ENCODE peak calls at places on chromosomes 5 and 9, in seven cellular contexts. C is mesenchymal stem cell, K is IMR-90, R is H1, A is neuronal stem cell, S is trophoblast cell, V is H9. D is an unnamed sample.

GRCh38 chr5:179258922-179259730 is 86.1 kb downstream of the ADAMTS2 start:
- DNase-seq in V (peak; percentile 24), A (no peak), R (peak; percentile 41), C (peak; percentile 92), S (no peak), K (peak; percentile 72), D (no peak)

GRCh38 chr5:42074353-42074752 is 149.3 kb downstream of the FBXO4 start:
- DNase-seq in K (no peak), A (no peak), S (no peak), R (no peak), C (no peak), V (no peak), D (no peak)

GRCh38 chr5:173534031-173534430 is 82.4 kb downstream of the BOD1 start:
- DNase-seq in C (no peak), A (no peak), S (no peak), V (no peak), R (no peak), K (no peak), D (no peak)

GRCh38 chr5:153661897-153662296 is 171.4 kb downstream of the GRIA1 start:
- DNase-seq in S (no peak), C (no peak), A (no peak), R (no peak), V (no peak), K (no peak), D (no peak)

GRCh38 chr9:88355166-88355565 is 33.1 kb upstream of the SPIN1 start:
- DNase-seq in C (no peak), R (no peak), S (no peak), K (peak; percentile 31), A (no peak), V (no peak), D (no peak)

GRCh38 chr5:106966686-106967315 is 703.9 kb downstream of the EFNA5 start:
- DNase-seq in R (no peak), K (no peak), V (no peak), C (peak; percentile 6), A (no peak), S (no peak), D (no peak)

GRCh38 chr9:94441796-94442195 is 113.1 kb upstream of the PCAT7 start:
- DNase-seq in R (no peak), A (no peak), C (no peak), S (no peak), V (no peak), K (no peak), D (no peak)

GRCh38 chr9:21455320-21455719 is 15.1 kb downstream of the IFNA1 start:
- DNase-seq in V (peak; percentile 54), C (peak; percentile 38), A (no peak), S (peak; percentile 72), K (peak; percentile 25), R (no peak), D (peak; percentile 72)

GRCh38 chr9:72352911-72353388 is 12.1 kb downstream of the ZFAND5 start:
- DNase-seq in S (no peak), K (peak; percentile 42), V (no peak), R (no peak), C (peak; percentile 60), A (no peak), D (no peak)

GRCh38 chr9:32877103-32877502 is 93.8 kb downstream of the TMEM215 start:
- DNase-seq in C (no peak), S (no peak), V (no peak), A (no peak), R (no peak), K (no peak), D (no peak)

GRCh38 chr9:19074229-19074628 is 25.0 kb downstream of the RRAGA start:
- DNase-seq in R (no peak), V (no peak), K (no peak), C (no peak), S (no peak), A (no peak), D (no peak)

GRCh38 chr9:73816905-73817304 is 665.2 kb downstream of the ANXA1 start:
- DNase-seq in A (no peak), V (no peak), C (no peak), K (no peak), R (no peak), S (no peak), D (no peak)

GRCh38 chr9:129962889-129963703 is 79.9 kb downstream of the FNBP1 start:
- DNase-seq in S (no peak), V (peak; percentile 59), A (no peak), R (no peak), C (peak; percentile 80), K (peak; percentile 49), D (peak; percentile 82)

GRCh38 chr9:81915801-81916505 is 12.3 kb upstream of the SPATA31D4 start:
- DNase-seq in K (no peak), V (no peak), C (no peak), R (no peak), S (no peak), A (no peak), D (no peak)

GRCh38 chr5:40958811-40959210 is 49.5 kb downstream of the C7 start:
- DNase-seq in K (no peak), C (no peak), R (no peak), S (no peak), A (no peak), V (no peak), D (no peak)

GRCh38 chr5:73302797-73303138 is 129.8 kb downstream of the TMEM174 start:
- DNase-seq in K (no peak), S (no peak), R (no peak), C (no peak), A (no peak), V (no peak), D (no peak)

GRCh38 chr5:1910081-1910760 is 27.5 kb upstream of the IRX4 start:
- DNase-seq in V (no peak), S (no peak), R (no peak), C (no peak), A (no peak), K (no peak), D (no peak)

GRCh38 chr5:157543825-157544622 is 31.6 kb downstream of the ADAM19 start:
- DNase-seq in V (no peak), R (no peak), S (no peak), C (peak; percentile 40), K (peak; percentile 87), A (no peak), D (no peak)

GRCh38 chr5:159217236-159217635 is 7.9 kb upstream of the RNF145 start:
- DNase-seq in V (no peak), K (no peak), A (no peak), S (no peak), C (no peak), R (no peak), D (no peak)

GRCh38 chr5:34580983-34581382 is 75.1 kb upstream of the RAI14 start:
- DNase-seq in A (no peak), K (no peak), S (no peak), C (no peak), R (no peak), V (no peak), D (no peak)

GRCh38 chr5:72108200-72109050 is 1.1 kb downstream of the MAP1B start:
- DNase-seq in S (no peak), A (peak; percentile 82), R (peak; percentile 86), V (peak; percentile 82), C (peak; percentile 79), K (peak; percentile 67), D (peak; percentile 90)

GRCh38 chr5:170662966-170663365 is 120.6 kb upstream of the GABRP start:
- DNase-seq in S (no peak), V (no peak), A (no peak), R (no peak), C (no peak), K (no peak), D (no peak)
- H2BK5ac ChIP-seq in S (no peak overlapping the region), V (no peak overlapping the region), A (no peak overlapping the region), R (no peak overlapping the region), C (no peak overlapping the region), K (no peak overlapping the region), D (no peak overlapping the region)

DNA sequence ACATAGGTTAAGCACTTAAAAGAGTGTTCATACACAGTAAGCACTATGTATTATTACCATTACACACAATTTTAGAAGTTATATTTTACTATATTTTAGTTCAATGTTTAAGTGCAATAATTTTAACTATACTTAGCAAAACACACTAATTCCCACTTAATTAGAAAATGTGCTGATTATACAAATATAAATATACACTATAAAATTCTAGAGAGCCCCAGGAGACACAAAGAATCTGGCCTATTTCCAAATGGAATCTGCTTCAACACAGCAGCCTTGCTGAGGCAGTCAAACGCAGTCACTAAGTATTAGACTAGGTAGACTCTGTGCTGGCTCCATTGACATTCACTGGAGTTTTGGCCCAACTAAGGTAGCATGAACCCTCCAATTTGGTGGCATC is 160.9 kb downstream of the CETN3 start:
- DNase-seq in S (no peak), R (no peak), A (no peak), C (no peak), V (no peak), K (no peak), D (no peak)
- H2BK5ac ChIP-seq in S (no peak overlapping the region), R (no peak overlapping the region), A (no peak overlapping the region), C (no peak overlapping the region), V (no peak overlapping the region), K (no peak overlapping the region), D (no peak overlapping the region)

DNA sequence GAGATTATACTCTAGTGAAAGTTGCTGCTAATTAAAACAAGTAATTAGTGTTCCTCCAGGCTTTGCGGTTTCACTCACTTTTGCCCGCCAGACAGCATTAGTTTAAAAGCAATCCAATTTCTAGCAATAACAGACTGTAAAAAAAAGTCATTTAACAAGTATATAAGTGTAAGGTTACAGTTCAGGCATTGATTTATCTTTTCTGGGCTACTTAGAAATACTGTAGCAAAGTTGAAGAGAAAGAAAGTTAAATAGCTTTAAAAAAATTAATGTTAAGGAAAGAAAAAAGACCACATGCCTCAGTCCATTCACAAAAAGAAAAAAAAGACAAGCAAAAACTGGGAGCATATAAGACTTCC is 904.2 kb downstream of the NR2F1-AS1 start:
- DNase-seq in A (no peak), C (no peak), S (no peak), K (no peak), V (no peak), R (no peak), D (no peak)
- H2BK5ac ChIP-seq in A (no peak overlapping the region), C (no peak overlapping the region), S (no peak overlapping the region), K (no peak overlapping the region), V (no peak overlapping the region), R (no peak overlapping the region), D (no peak overlapping the region)

GRCh38 chr9:116717150-116717549 is 30.0 kb downstream of the TRIM32 start:
- DNase-seq in V (no peak), K (no peak), A (no peak), S (no peak), R (no peak), C (no peak), D (no peak)

GRCh38 chr9:116718111-116718510 is 31.0 kb downstream of the TRIM32 start:
- DNase-seq in A (no peak), S (peak; percentile 81), K (no peak), C (no peak), V (no peak), R (no peak), D (peak; percentile 56)

GRCh38 chr9:116726606-116727005 is 39.5 kb downstream of the TRIM32 start:
- DNase-seq in A (peak; percentile 26), C (no peak), V (no peak), K (no peak), R (no peak), S (no peak), D (no peak)

GRCh38 chr9:116721411-116721810 is 34.3 kb downstream of the TRIM32 start:
- DNase-seq in R (no peak), V (no peak), K (no peak), A (no peak), C (no peak), S (peak; percentile 85), D (no peak)

DNA sequence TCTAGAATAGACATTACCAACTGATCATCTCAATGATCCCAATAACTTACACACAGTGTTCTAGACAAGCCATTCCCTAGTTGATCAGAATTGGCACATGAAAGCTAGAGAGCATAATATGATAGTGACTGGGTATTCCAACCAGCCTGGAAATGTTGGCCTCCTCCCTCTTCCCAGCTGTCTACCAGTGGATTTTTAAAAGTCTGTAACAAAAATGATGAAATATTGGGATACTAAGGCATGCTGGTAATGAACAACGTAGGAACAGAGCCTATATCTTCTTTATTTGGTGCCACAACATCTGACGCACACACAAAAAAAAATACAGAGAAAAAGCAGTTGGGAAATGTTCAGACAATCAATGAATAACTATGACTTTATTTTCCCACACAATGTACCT is 34.8 kb downstream of the TRIM32 start:
- DNase-seq in V (no peak), S (peak; percentile 88), A (no peak), K (no peak), C (no peak), R (no peak), D (no peak)
- H2BK5ac ChIP-seq in V (no peak overlapping the region), S (no peak overlapping the region), A (no peak overlapping the region), K (no peak overlapping the region), C (no peak overlapping the region), R (no peak overlapping the region), D (no peak overlapping the region)

D was measured in mesendoderm.